ENCODE peak calls at places on chromosomes 3 and 15, in six cellular contexts. I, G, J, H, E and T are unnamed samples. For H3K4me1, the result is how much of the 10 kb centered on the place peaks cover.

GRCh38 chr15:98705070-98705469 is 56.7 kb downstream of the IGF1R start:
- DNase-seq in I (no peak), G (no peak), J (no peak), H (no peak), E (no peak), T (no peak)

GRCh38 chr15:85462029-85462428 is 81.6 kb downstream of the AKAP13 start:
- DNase-seq in I (no peak), G (no peak), J (no peak), H (no peak), E (no peak), T (no peak)

GRCh38 chr15:83673385-83673784 is 19.5 kb downstream of the ADAMTSL3 start:
- DNase-seq in I (no peak), G (no peak), J (no peak), H (no peak), E (no peak), T (no peak)

GRCh38 chr3:119913021-119913420 is 131.1 kb downstream of the NR1I2 start:
- DNase-seq in I (no peak), G (peak), J (no peak), H (no peak), E (no peak), T (no peak)

GRCh38 chr3:21274000-21274671 is 476.9 kb downstream of the ZNF385D start:
- DNase-seq in I (no peak), G (no peak), J (no peak), H (no peak), E (no peak), T (no peak)

GRCh38 chr3:169722715-169723114 is 42.1 kb downstream of the TERC start:
- DNase-seq in I (no peak), G (no peak), J (no peak), H (no peak), E (no peak), T (no peak)

GRCh38 chr15:50236433-50236832 is 29.1 kb downstream of the HDC start:
- DNase-seq in I (no peak), G (no peak), J (no peak), H (no peak), E (no peak), T (no peak)

GRCh38 chr15:77603616-77604406 is 28.9 kb downstream of the LINGO1 start:
- DNase-seq in I (no peak), G (no peak), J (no peak), H (no peak), E (no peak), T (no peak)

GRCh38 chr15:31241888-31242287 is 84.7 kb upstream of the KLF13 start:
- DNase-seq in I (no peak), G (no peak), J (no peak), H (no peak), E (no peak), T (no peak)

GRCh38 chr3:126542340-126543241 is 16.1 kb downstream of the C3orf22 start:
- DNase-seq in I (no peak), G (no peak), J (no peak), H (peak), E (no peak), T (no peak)

GRCh38 chr3:53154731-53155320 is 6.2 kb upstream of the PRKCD start:
- DNase-seq in I (no peak), G (no peak), J (no peak), H (no peak), E (no peak), T (no peak)
- H3K4me1 ChIP-seq in I (under half), G (under half), J (under half), H (half or more), E (half or more), T (under half)

DNA sequence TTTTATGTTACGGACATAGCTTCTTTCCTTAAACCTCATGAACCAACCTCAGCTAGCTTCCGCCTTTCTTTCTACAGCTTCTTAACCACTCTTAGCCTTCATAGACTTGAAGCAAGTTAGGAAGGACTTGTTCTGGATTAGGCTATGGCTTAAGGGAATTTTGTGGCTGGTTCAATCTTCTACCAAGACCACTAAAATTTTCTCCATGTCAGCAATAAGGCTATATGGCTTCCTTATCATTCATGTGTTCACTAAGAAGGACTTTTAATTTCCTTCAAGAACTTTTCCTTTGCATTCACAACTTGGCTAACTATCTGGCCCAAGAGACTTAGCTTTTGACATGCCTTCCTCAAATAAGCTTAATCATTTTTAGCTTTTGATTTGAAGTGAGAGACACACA is 24.5 kb downstream of the CCPG1 start:
- DNase-seq in I (no peak), G (no peak), J (no peak), H (no peak), E (no peak), T (no peak)
- H3K4me1 ChIP-seq in I (under half), G (under half), J (under half), H (under half), E (under half), T (under half)

DNA sequence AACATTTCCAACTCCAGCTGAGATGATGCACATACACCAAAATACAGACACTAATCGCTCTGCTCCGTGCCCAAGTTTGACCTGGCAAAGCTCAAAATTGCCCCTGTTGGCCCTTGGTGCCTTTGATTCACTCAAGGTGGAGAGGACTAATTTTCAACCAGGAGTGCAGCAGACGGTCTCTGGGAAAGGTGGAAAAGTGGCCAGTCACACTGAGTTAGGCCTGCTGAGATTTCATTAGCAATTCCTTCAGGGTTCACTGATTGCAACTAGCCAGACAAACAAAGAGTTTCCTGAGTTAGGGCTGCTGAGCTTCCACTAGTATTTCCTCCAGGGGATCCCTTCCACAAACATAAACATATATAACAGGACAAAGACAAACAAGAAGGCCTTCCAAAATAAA is 28.7 kb upstream of the LHFPL4 start:
- DNase-seq in I (no peak), G (no peak), J (no peak), H (no peak), E (no peak), T (no peak)
- H3K4me1 ChIP-seq in I (under half), G (under half), J (under half), H (under half), E (under half), T (under half)

GRCh38 chr3:62798000-62798399 is 77.2 kb downstream of the CADPS start:
- DNase-seq in I (no peak), G (no peak), J (no peak), H (no peak), E (no peak), T (no peak)

GRCh38 chr3:62805578-62805977 is 69.6 kb downstream of the CADPS start:
- DNase-seq in I (no peak), G (no peak), J (no peak), H (no peak), E (no peak), T (no peak)

GRCh38 chr3:62803276-62803675 is 71.9 kb downstream of the CADPS start:
- DNase-seq in I (peak), G (no peak), J (no peak), H (no peak), E (no peak), T (no peak)
- H3K4me1 ChIP-seq in I (half or more), G (under half), J (under half), H (under half), E (under half), T (under half)

GRCh38 chr15:68503213-68503612 is 71.2 kb upstream of the ITGA11 start:
- DNase-seq in I (no peak), G (no peak), J (no peak), H (no peak), E (no peak), T (no peak)
- H3K4me1 ChIP-seq in I (under half), G (under half), J (under half), H (under half), E (under half), T (under half)

DNA sequence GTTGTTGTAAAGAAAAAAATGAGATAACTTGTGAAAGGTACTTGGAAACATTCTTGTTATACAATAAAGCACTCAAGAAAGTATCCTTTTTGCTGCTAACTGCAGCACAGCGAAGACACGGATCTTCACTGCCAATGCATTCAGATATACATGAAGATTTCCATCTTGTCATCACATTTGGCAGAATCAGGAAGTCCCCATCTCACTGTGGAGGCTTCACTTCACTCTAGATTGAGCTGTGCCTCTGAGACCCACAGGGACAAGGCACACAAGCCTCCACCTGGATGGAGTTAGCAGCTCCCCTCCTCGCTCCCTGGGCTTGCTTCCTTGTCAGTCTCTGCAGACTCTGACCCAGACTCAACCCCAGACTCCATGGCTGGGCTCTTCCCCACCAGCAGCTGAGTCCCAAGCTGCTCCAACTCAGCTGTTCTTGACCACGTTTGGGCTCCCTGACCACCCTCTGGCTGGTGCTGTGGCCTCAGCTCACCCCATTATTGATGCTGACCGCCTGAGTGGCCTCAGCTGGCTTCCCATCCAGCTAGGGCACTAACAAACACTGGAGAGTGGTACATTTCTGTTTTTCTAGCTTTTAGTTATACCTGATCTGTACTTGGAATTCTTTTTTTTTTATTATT is 45.4 kb upstream of the SMAD3 start:
- DNase-seq in I (no peak), G (no peak), J (no peak), H (no peak), E (no peak), T (no peak)
- H3K4me1 ChIP-seq in I (under half), G (under half), J (under half), H (under half), E (under half), T (under half)

GRCh38 chr3:56869157-56869889 is 67.6 kb upstream of the ARHGEF3 start:
- DNase-seq in I (no peak), G (no peak), J (no peak), H (no peak), E (no peak), T (no peak)
- H3K4me1 ChIP-seq in I (under half), G (under half), J (under half), H (under half), E (under half), T (under half)

GRCh38 chr3:111906667-111907066 is 47.6 kb downstream of the PHLDB2 start:
- DNase-seq in I (no peak), G (no peak), J (no peak), H (no peak), E (no peak), T (no peak)
- H3K4me1 ChIP-seq in I (under half), G (under half), J (under half), H (under half), E (under half), T (half or more)

GRCh38 chr15:73621286-73621826 is 11.8 kb downstream of the NPTN start:
- DNase-seq in I (no peak), G (no peak), J (no peak), H (no peak), E (no peak), T (no peak)
- H3K4me1 ChIP-seq in I (under half), G (under half), J (under half), H (under half), E (under half), T (half or more)